ENCODE peak calls at places on chromosomes 4 and X, in six cellular contexts. One of them, this sample, is unnamed.

GRCh38 chrX:72540318-72540717 is 32.3 kb downstream of the HDAC8 start:
- DNase-seq in mucosa of descending colon: no peak
- DNase-seq in GM12878: no peak
- DNase-seq in gastrocnemius medialis: no peak
- DNase-seq in IMR-90: peak; percentile 58
- DNase-seq in fibroblast of pulmonary artery: peak; percentile 49
- DNase-seq in this sample: no peak

GRCh38 chr4:101972791-101973190 is 182.3 kb downstream of the BANK1 start:
- DNase-seq in mucosa of descending colon: no peak
- DNase-seq in GM12878: no peak
- DNase-seq in gastrocnemius medialis: no peak
- DNase-seq in IMR-90: no peak
- DNase-seq in fibroblast of pulmonary artery: no peak
- DNase-seq in this sample: no peak

GRCh38 chr4:48902266-48902665 is 4.3 kb downstream of the OCIAD2 start:
- DNase-seq in mucosa of descending colon: no peak
- DNase-seq in GM12878: no peak
- DNase-seq in gastrocnemius medialis: no peak
- DNase-seq in IMR-90: peak; percentile 30
- DNase-seq in fibroblast of pulmonary artery: peak; percentile 45
- DNase-seq in this sample: peak; percentile 64

GRCh38 chr4:174358823-174359222 is 75.1 kb downstream of the CEP44 start:
- DNase-seq in mucosa of descending colon: no peak
- DNase-seq in GM12878: peak; percentile 40
- DNase-seq in gastrocnemius medialis: no peak
- DNase-seq in IMR-90: peak; percentile 67
- DNase-seq in fibroblast of pulmonary artery: peak; percentile 36
- DNase-seq in this sample: peak; percentile 69

GRCh38 chr4:130359537-130359936 is 1263.6 kb downstream of the C4orf33 start:
- DNase-seq in mucosa of descending colon: no peak
- DNase-seq in GM12878: no peak
- DNase-seq in gastrocnemius medialis: no peak
- DNase-seq in IMR-90: peak; percentile 35
- DNase-seq in fibroblast of pulmonary artery: peak; percentile 70
- DNase-seq in this sample: peak; percentile 44

GRCh38 chrX:93420090-93420489 is 253.3 kb downstream of the NAP1L3 start:
- DNase-seq in mucosa of descending colon: no peak
- DNase-seq in GM12878: no peak
- DNase-seq in gastrocnemius medialis: no peak
- DNase-seq in IMR-90: no peak
- DNase-seq in fibroblast of pulmonary artery: no peak
- DNase-seq in this sample: no peak

GRCh38 chrX:111719426-111720210 is 38.6 kb downstream of the ALG13 start:
- DNase-seq in mucosa of descending colon: no peak
- DNase-seq in GM12878: no peak
- DNase-seq in gastrocnemius medialis: no peak
- DNase-seq in IMR-90: peak; percentile 16
- DNase-seq in fibroblast of pulmonary artery: peak; percentile 14
- DNase-seq in this sample: no peak

GRCh38 chr4:154743683-154744340 is at the start of gene LRAT:
- DNase-seq in mucosa of descending colon: peak; percentile 86
- DNase-seq in GM12878: no peak
- DNase-seq in gastrocnemius medialis: no peak
- DNase-seq in IMR-90: no peak
- DNase-seq in fibroblast of pulmonary artery: no peak
- DNase-seq in this sample: no peak

GRCh38 chr4:181569553-181569952 is 673.6 kb upstream of the TENM3 start:
- DNase-seq in mucosa of descending colon: no peak
- DNase-seq in GM12878: no peak
- DNase-seq in gastrocnemius medialis: no peak
- DNase-seq in IMR-90: peak; percentile 65
- DNase-seq in fibroblast of pulmonary artery: peak; percentile 65
- DNase-seq in this sample: peak; percentile 18

GRCh38 chr4:14716622-14717021 is 285.7 kb upstream of the CPEB2 start:
- DNase-seq in mucosa of descending colon: no peak
- DNase-seq in GM12878: no peak
- DNase-seq in gastrocnemius medialis: no peak
- DNase-seq in IMR-90: no peak
- DNase-seq in fibroblast of pulmonary artery: no peak
- DNase-seq in this sample: peak; percentile 4

GRCh38 chrX:30309139-30309571 is at the start of gene NR0B1:
- DNase-seq in mucosa of descending colon: no peak
- DNase-seq in GM12878: no peak
- DNase-seq in gastrocnemius medialis: no peak
- DNase-seq in IMR-90: no peak
- DNase-seq in fibroblast of pulmonary artery: no peak
- DNase-seq in this sample: peak; percentile 62

GRCh38 chrX:72254835-72255234 is 16.0 kb upstream of the ERCC6L start:
- DNase-seq in mucosa of descending colon: no peak
- DNase-seq in GM12878: no peak
- DNase-seq in gastrocnemius medialis: no peak
- DNase-seq in IMR-90: no peak
- DNase-seq in fibroblast of pulmonary artery: no peak
- DNase-seq in this sample: no peak

GRCh38 chr4:1410491-1411325 is 4.5 kb upstream of the NKX1-1 start:
- DNase-seq in mucosa of descending colon: no peak
- DNase-seq in GM12878: no peak
- DNase-seq in gastrocnemius medialis: no peak
- DNase-seq in IMR-90: peak; percentile 16
- DNase-seq in fibroblast of pulmonary artery: peak; percentile 55
- DNase-seq in this sample: no peak

GRCh38 chrX:14029425-14030247 is at the start of gene GEMIN8:
- DNase-seq in mucosa of descending colon: peak; percentile 90
- DNase-seq in GM12878: peak; percentile 46
- DNase-seq in gastrocnemius medialis: peak; percentile 67
- DNase-seq in IMR-90: peak; percentile 91
- DNase-seq in fibroblast of pulmonary artery: peak; percentile 89
- DNase-seq in this sample: peak; percentile 94

DNA sequence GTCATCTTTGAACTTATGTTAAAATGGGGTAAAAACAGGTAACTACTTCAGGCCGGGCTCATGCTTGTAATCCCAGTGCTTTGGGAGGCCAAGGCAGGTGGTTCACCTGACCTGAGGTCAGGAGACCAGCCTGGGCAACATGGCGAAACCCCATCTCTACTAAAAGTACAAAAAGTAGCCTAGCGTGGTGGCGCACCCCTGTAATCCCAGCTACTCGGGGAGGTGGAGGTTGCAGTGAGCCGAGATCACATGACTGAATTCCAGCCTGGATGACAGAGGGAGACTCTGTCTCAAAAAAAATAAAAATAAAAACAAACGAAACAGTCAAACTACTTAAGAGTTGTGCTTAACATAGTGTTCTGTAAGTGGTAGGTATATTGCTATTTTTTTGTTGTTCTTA is 2.5 kb downstream of the DDX3X start:
- DNase-seq in mucosa of descending colon: no peak
- DNase-seq in GM12878: no peak
- DNase-seq in gastrocnemius medialis: no peak
- DNase-seq in IMR-90: no peak
- DNase-seq in fibroblast of pulmonary artery: no peak
- DNase-seq in this sample: no peak
- H3K4me3 ChIP-seq in mucosa of descending colon: no peak overlapping the region
- H3K4me3 ChIP-seq in GM12878: peak overlapping the region; percentile 91
- H3K4me3 ChIP-seq in gastrocnemius medialis: peak overlapping the region; percentile 95
- H3K4me3 ChIP-seq in IMR-90: peak overlapping the region; percentile 68
- H3K4me3 ChIP-seq in fibroblast of pulmonary artery: peak overlapping the region; percentile 90
- H3K4me3 ChIP-seq in this sample: peak overlapping the region; percentile 91

GRCh38 chr4:2907706-2908293 is 55.4 kb downstream of the NOP14 start:
- DNase-seq in mucosa of descending colon: no peak
- DNase-seq in GM12878: no peak
- DNase-seq in gastrocnemius medialis: no peak
- DNase-seq in IMR-90: no peak
- DNase-seq in fibroblast of pulmonary artery: no peak
- DNase-seq in this sample: no peak

GRCh38 chr4:2911868-2912267 is 51.3 kb downstream of the NOP14 start:
- DNase-seq in mucosa of descending colon: no peak
- DNase-seq in GM12878: no peak
- DNase-seq in gastrocnemius medialis: no peak
- DNase-seq in IMR-90: no peak
- DNase-seq in fibroblast of pulmonary artery: no peak
- DNase-seq in this sample: no peak

GRCh38 chr4:2909583-2909982 is 53.6 kb downstream of the NOP14 start:
- DNase-seq in mucosa of descending colon: no peak
- DNase-seq in GM12878: no peak
- DNase-seq in gastrocnemius medialis: no peak
- DNase-seq in IMR-90: no peak
- DNase-seq in fibroblast of pulmonary artery: no peak
- DNase-seq in this sample: no peak

GRCh38 chr4:2908686-2909085 is 54.5 kb downstream of the NOP14 start:
- DNase-seq in mucosa of descending colon: no peak
- DNase-seq in GM12878: no peak
- DNase-seq in gastrocnemius medialis: no peak
- DNase-seq in IMR-90: no peak
- DNase-seq in fibroblast of pulmonary artery: no peak
- DNase-seq in this sample: no peak

GRCh38 chr4:2910409-2910808 is 52.8 kb downstream of the NOP14 start:
- DNase-seq in mucosa of descending colon: no peak
- DNase-seq in GM12878: no peak
- DNase-seq in gastrocnemius medialis: no peak
- DNase-seq in IMR-90: no peak
- DNase-seq in fibroblast of pulmonary artery: no peak
- DNase-seq in this sample: no peak
- TF ChIP-seq CTCF in mucosa of descending colon: no peak
- TF ChIP-seq CTCF in GM12878: peak; percentile 36
- TF ChIP-seq CTCF in gastrocnemius medialis: no peak
- TF ChIP-seq CTCF in IMR-90: peak; percentile 3
- TF ChIP-seq CTCF in fibroblast of pulmonary artery: peak; percentile 11
- TF ChIP-seq CTCF in this sample: peak; percentile 1

GRCh38 chrX:68696267-68696666 is 48.8 kb downstream of the STARD8 start:
- DNase-seq in mucosa of descending colon: no peak
- DNase-seq in GM12878: no peak
- DNase-seq in gastrocnemius medialis: no peak
- DNase-seq in IMR-90: no peak
- DNase-seq in fibroblast of pulmonary artery: no peak
- DNase-seq in this sample: no peak
- H3K4me3 ChIP-seq in mucosa of descending colon: no peak overlapping the region
- H3K4me3 ChIP-seq in GM12878: no peak overlapping the region
- H3K4me3 ChIP-seq in gastrocnemius medialis: peak overlapping the region; percentile 74
- H3K4me3 ChIP-seq in IMR-90: no peak overlapping the region
- H3K4me3 ChIP-seq in fibroblast of pulmonary artery: no peak overlapping the region
- H3K4me3 ChIP-seq in this sample: no peak overlapping the region

GRCh38 chr4:73723029-73723428 is 17.3 kb upstream of the CXCL8 start:
- DNase-seq in mucosa of descending colon: no peak
- DNase-seq in GM12878: no peak
- DNase-seq in gastrocnemius medialis: no peak
- DNase-seq in IMR-90: no peak
- DNase-seq in fibroblast of pulmonary artery: no peak
- DNase-seq in this sample: no peak

GRCh38 chr4:73726000-73726399 is 14.4 kb upstream of the CXCL8 start:
- DNase-seq in mucosa of descending colon: no peak
- DNase-seq in GM12878: no peak
- DNase-seq in gastrocnemius medialis: no peak
- DNase-seq in IMR-90: peak; percentile 93
- DNase-seq in fibroblast of pulmonary artery: peak; percentile 96
- DNase-seq in this sample: peak; percentile 90

GRCh38 chr4:73721901-73722300 is 18.5 kb upstream of the CXCL8 start:
- DNase-seq in mucosa of descending colon: no peak
- DNase-seq in GM12878: no peak
- DNase-seq in gastrocnemius medialis: no peak
- DNase-seq in IMR-90: peak; percentile 33
- DNase-seq in fibroblast of pulmonary artery: no peak
- DNase-seq in this sample: peak; percentile 76

GRCh38 chr4:73725499-73725898 is 14.9 kb upstream of the CXCL8 start:
- DNase-seq in mucosa of descending colon: no peak
- DNase-seq in GM12878: no peak
- DNase-seq in gastrocnemius medialis: no peak
- DNase-seq in IMR-90: no peak
- DNase-seq in fibroblast of pulmonary artery: no peak
- DNase-seq in this sample: no peak

DNA sequence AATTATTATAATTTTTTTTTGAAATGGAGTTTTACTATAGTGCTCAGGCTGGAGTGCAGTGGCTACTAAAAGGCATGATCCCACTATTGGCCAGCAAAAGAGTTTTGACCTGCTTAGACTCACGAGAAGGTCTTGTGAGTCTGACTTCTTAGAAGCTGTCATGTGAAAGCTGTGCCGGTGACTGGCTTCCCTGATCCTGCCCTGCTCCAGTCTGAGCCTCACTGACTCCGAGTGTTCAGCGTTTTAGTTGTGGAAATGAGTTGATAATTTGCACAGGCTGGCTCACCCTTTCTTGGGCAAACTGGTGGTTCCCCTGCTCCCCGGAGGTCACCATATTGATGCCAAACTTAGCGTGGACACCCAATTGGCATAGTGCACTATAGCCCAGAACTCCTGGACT is 16.4 kb upstream of the CXCL8 start:
- DNase-seq in mucosa of descending colon: no peak
- DNase-seq in GM12878: no peak
- DNase-seq in gastrocnemius medialis: no peak
- DNase-seq in IMR-90: no peak
- DNase-seq in fibroblast of pulmonary artery: no peak
- DNase-seq in this sample: no peak
- TF ChIP-seq CTCF in mucosa of descending colon: no peak
- TF ChIP-seq CTCF in GM12878: no peak
- TF ChIP-seq CTCF in gastrocnemius medialis: no peak
- TF ChIP-seq CTCF in IMR-90: no peak
- TF ChIP-seq CTCF in fibroblast of pulmonary artery: no peak
- TF ChIP-seq CTCF in this sample: no peak